ENCODE peak calls at places on chromosomes 1 and 21, in eight cellular contexts. L is MV-4-11; Y is right cardiac atrium; P is Caki2; W is astrocyte; J is activated naive CD8-positive, alpha-beta T cell treated with anti-CD3 and anti-CD28 coated beads, Interleukin-2, amount 50 U/mL, for 24 hours; Q is Daoy; Z is cerebellar cortex. K is an unnamed sample.

GRCh38 chr1:97190326-97190725 is 468.7 kb downstream of the PTBP2 start:
- DNase-seq in Q (peak), Z (no peak), L (no peak), W (peak), P (no peak), J (no peak), Y (no peak), K (peak)

GRCh38 chr1:163875214-163875926 is 553.6 kb downstream of the NUF2 start:
- DNase-seq in Z (no peak), J (no peak), W (peak), L (no peak), P (no peak), Y (peak), Q (peak), K (no peak)

GRCh38 chr21:34889287-34889536 is 159.9 kb downstream of the RUNX1 start:
- DNase-seq in Y (peak), P (peak), W (peak), J (peak), L (no peak), Q (peak), Z (no peak), K (no peak)

GRCh38 chr1:98210064-98210463 is 289.2 kb upstream of the DPYD start:
- DNase-seq in P (peak), W (peak), L (no peak), Z (no peak), Y (no peak), J (no peak), Q (peak), K (peak)

GRCh38 chr1:191993549-191993948 is 164.7 kb upstream of the RGS18 start:
- DNase-seq in L (peak), Q (no peak), Y (no peak), W (peak), J (no peak), Z (peak), P (no peak), K (no peak)

GRCh38 chr1:44964396-44964795 is 22.0 kb downstream of the EIF2B3 start:
- DNase-seq in Y (no peak), Z (no peak), W (no peak), P (no peak), Q (no peak), L (no peak), J (no peak), K (no peak)

GRCh38 chr1:30697977-30698376 is 25.4 kb downstream of the MATN1 start:
- DNase-seq in Y (no peak), W (peak), Q (peak), Z (no peak), L (no peak), P (no peak), J (no peak), K (no peak)

GRCh38 chr1:172909606-172910326 is 141.0 kb downstream of the TNFSF18 start:
- DNase-seq in J (no peak), L (no peak), W (peak), Y (no peak), P (peak), Z (no peak), Q (peak), K (peak)

GRCh38 chr1:7287013-7287412 is 484.1 kb upstream of the VAMP3 start:
- DNase-seq in J (no peak), Q (no peak), Y (no peak), P (no peak), L (no peak), W (no peak), Z (no peak), K (no peak)

GRCh38 chr1:58903450-58904298 is 119.8 kb upstream of the JUN start:
- DNase-seq in Z (peak), J (peak), Y (peak), L (peak), W (peak), Q (peak), P (peak), K (no peak)

GRCh38 chr1:2174348-2175054 is 20.1 kb downstream of the FAAP20 start:
- DNase-seq in Z (peak), J (peak), W (peak), P (peak), Q (peak), L (no peak), Y (peak), K (no peak)

GRCh38 chr1:33228935-33229487 is 27.3 kb upstream of the ZNF362 start:
- DNase-seq in P (no peak), L (no peak), W (peak), J (no peak), Q (no peak), Z (peak), Y (no peak), K (no peak)

GRCh38 chr1:27686223-27686990 is 14.4 kb upstream of the IFI6 start:
- DNase-seq in L (no peak), W (no peak), J (no peak), Z (no peak), Q (no peak), Y (no peak), P (no peak), K (no peak)

GRCh38 chr1:180252638-180253536 is 22.8 kb downstream of the LHX4 start:
- DNase-seq in L (peak), P (peak), Y (peak), W (no peak), Z (peak), J (peak), Q (peak), K (no peak)

GRCh38 chr1:11970441-11971185 is 9.6 kb upstream of the MFN2 start:
- DNase-seq in W (no peak), Z (no peak), Y (no peak), L (no peak), P (no peak), Q (no peak), J (no peak), K (no peak)

GRCh38 chr1:178411756-178412399 is 84.9 kb downstream of the CLEC20A start:
- DNase-seq in Y (no peak), Q (no peak), J (no peak), Z (no peak), W (no peak), P (no peak), L (no peak), K (no peak)

GRCh38 chr21:34582506-34583150 is 32.3 kb downstream of the RCAN1 start:
- DNase-seq in Z (peak), L (peak), W (peak), Q (peak), J (no peak), P (no peak), Y (peak), K (no peak)

GRCh38 chr21:43313221-43313938 is 113.6 kb downstream of the SIK1 start:
- DNase-seq in P (no peak), L (no peak), W (no peak), Z (no peak), J (no peak), Y (peak), Q (no peak), K (no peak)

GRCh38 chr1:39411526-39411925 is 79.9 kb upstream of the BMP8A start:
- DNase-seq in J (no peak), Y (no peak), W (no peak), Q (no peak), L (no peak), Z (no peak), P (no peak), K (no peak)

GRCh38 chr1:24996983-24997893 is 67.2 kb upstream of the RUNX3 start:
- DNase-seq in Z (no peak), Y (no peak), W (no peak), Q (no peak), L (peak), J (peak), P (no peak), K (no peak)

GRCh38 chr1:212581034-212581433 is 27.5 kb upstream of the ATF3 start:
- DNase-seq in J (no peak), W (no peak), P (no peak), L (no peak), Q (no peak), Z (no peak), Y (no peak), K (no peak)

GRCh38 chr1:11691302-11691914 is at the start of gene DRAXIN:
- DNase-seq in Y (peak), P (no peak), Q (peak), J (no peak), Z (no peak), L (no peak), W (no peak), K (no peak)

K was measured in kidney epithelial cell.